ENCODE peak calls at places on chromosome 10, in five cellular contexts. One of them, this sample, is unnamed.

GRCh38 chr10:77877461-77878344 is 48.9 kb downstream of the DLG5 start:
- DNase-seq in SIG-M5: peak; percentile 27
- DNase-seq in cardiac septum: no peak
- DNase-seq in fibroblast of the aortic adventitia: peak; percentile 49
- DNase-seq in lower lobe of right lung: no peak
- DNase-seq in this sample: peak; percentile 39

GRCh38 chr10:132349766-132350165 is 17.8 kb downstream of the LRRC27 start:
- DNase-seq in SIG-M5: no peak
- DNase-seq in cardiac septum: no peak
- DNase-seq in fibroblast of the aortic adventitia: no peak
- DNase-seq in lower lobe of right lung: peak; percentile 33
- DNase-seq in this sample: no peak

GRCh38 chr10:108112218-108112617 is 947.7 kb upstream of the SORCS1 start:
- DNase-seq in SIG-M5: no peak
- DNase-seq in cardiac septum: no peak
- DNase-seq in fibroblast of the aortic adventitia: no peak
- DNase-seq in lower lobe of right lung: no peak
- DNase-seq in this sample: no peak

GRCh38 chr10:79397575-79398303 is 47.7 kb downstream of the ZCCHC24 start:
- DNase-seq in SIG-M5: no peak
- DNase-seq in cardiac septum: no peak
- DNase-seq in fibroblast of the aortic adventitia: peak; percentile 51
- DNase-seq in lower lobe of right lung: no peak
- DNase-seq in this sample: no peak

GRCh38 chr10:104937528-104937927 is 296.4 kb downstream of the SORCS3 start:
- DNase-seq in SIG-M5: no peak
- DNase-seq in cardiac septum: no peak
- DNase-seq in fibroblast of the aortic adventitia: peak; percentile 83
- DNase-seq in lower lobe of right lung: no peak
- DNase-seq in this sample: no peak

GRCh38 chr10:18456984-18457383 is 194.4 kb downstream of the NSUN6 start:
- DNase-seq in SIG-M5: no peak
- DNase-seq in cardiac septum: no peak
- DNase-seq in fibroblast of the aortic adventitia: no peak
- DNase-seq in lower lobe of right lung: no peak
- DNase-seq in this sample: no peak

GRCh38 chr10:114025610-114026130 is 18.0 kb upstream of the ADRB1 start:
- DNase-seq in SIG-M5: no peak
- DNase-seq in cardiac septum: no peak
- DNase-seq in fibroblast of the aortic adventitia: no peak
- DNase-seq in lower lobe of right lung: no peak
- DNase-seq in this sample: no peak

GRCh38 chr10:116744163-116744788 is 1.9 kb upstream of the HSPA12A start:
- DNase-seq in SIG-M5: no peak
- DNase-seq in cardiac septum: no peak
- DNase-seq in fibroblast of the aortic adventitia: no peak
- DNase-seq in lower lobe of right lung: no peak
- DNase-seq in this sample: no peak

GRCh38 chr10:117137911-117138642 is at the start of gene VAX1:
- DNase-seq in SIG-M5: no peak
- DNase-seq in cardiac septum: no peak
- DNase-seq in fibroblast of the aortic adventitia: no peak
- DNase-seq in lower lobe of right lung: no peak
- DNase-seq in this sample: no peak

GRCh38 chr10:78401882-78402367 is 368.3 kb downstream of the RPS24 start:
- DNase-seq in SIG-M5: no peak
- DNase-seq in cardiac septum: peak; percentile 74
- DNase-seq in fibroblast of the aortic adventitia: no peak
- DNase-seq in lower lobe of right lung: no peak
- DNase-seq in this sample: no peak

GRCh38 chr10:34526758-34527730 is 288.1 kb downstream of the PARD3 start:
- DNase-seq in SIG-M5: no peak
- DNase-seq in cardiac septum: no peak
- DNase-seq in fibroblast of the aortic adventitia: peak; percentile 99
- DNase-seq in lower lobe of right lung: no peak
- DNase-seq in this sample: no peak

GRCh38 chr10:11824825-11825224 is 1.7 kb downstream of the PROSER2 start:
- DNase-seq in SIG-M5: no peak
- DNase-seq in cardiac septum: no peak
- DNase-seq in fibroblast of the aortic adventitia: peak; percentile 49
- DNase-seq in lower lobe of right lung: no peak
- DNase-seq in this sample: no peak

This sample was measured in central memory CD8-positive, alpha-beta T cell.